ENCODE peak calls at places on chromosome 21, in nine cellular contexts. One of them, this sample, is unnamed.
A peak's percentile ranks its signal among the peaks of the same experiment; 100 is the strongest.

GRCh38 chr21:27426196-27426595 is 459.3 kb upstream of the ADAMTS5 start:
- DNase-seq in AG10803: no peak
- DNase-seq in NCI-H1930: no peak
- DNase-seq in neural crest cell: no peak
- DNase-seq in HFFc6: no peak
- DNase-seq in naive thymus-derived CD8-positive, alpha-beta T cell: no peak
- DNase-seq in HTR-8/SVneo: no peak
- DNase-seq in M059J: no peak
- DNase-seq in KBM-7: no peak
- DNase-seq in this sample: no peak

GRCh38 chr21:15276243-15276642 is 211.4 kb upstream of the NRIP1 start:
- DNase-seq in AG10803: no peak
- DNase-seq in NCI-H1930: no peak
- DNase-seq in neural crest cell: no peak
- DNase-seq in HFFc6: no peak
- DNase-seq in naive thymus-derived CD8-positive, alpha-beta T cell: no peak
- DNase-seq in HTR-8/SVneo: no peak
- DNase-seq in M059J: no peak
- DNase-seq in KBM-7: no peak
- DNase-seq in this sample: no peak

GRCh38 chr21:43603641-43604504 is 55.4 kb downstream of the HSF2BP start:
- DNase-seq in AG10803: peak; percentile 75
- DNase-seq in NCI-H1930: no peak
- DNase-seq in neural crest cell: no peak
- DNase-seq in HFFc6: no peak
- DNase-seq in naive thymus-derived CD8-positive, alpha-beta T cell: no peak
- DNase-seq in HTR-8/SVneo: no peak
- DNase-seq in M059J: peak; percentile 68
- DNase-seq in KBM-7: no peak
- DNase-seq in this sample: peak; percentile 57

GRCh38 chr21:28337319-28337718 is 655.4 kb downstream of the LTN1 start:
- DNase-seq in AG10803: peak; percentile 72
- DNase-seq in NCI-H1930: no peak
- DNase-seq in neural crest cell: no peak
- DNase-seq in HFFc6: peak; percentile 76
- DNase-seq in naive thymus-derived CD8-positive, alpha-beta T cell: no peak
- DNase-seq in HTR-8/SVneo: peak; percentile 29
- DNase-seq in M059J: peak; percentile 65
- DNase-seq in KBM-7: peak; percentile 8
- DNase-seq in this sample: peak; percentile 59

GRCh38 chr21:32918467-32919140 is 107.1 kb upstream of the OLIG2 start:
- DNase-seq in AG10803: no peak
- DNase-seq in NCI-H1930: no peak
- DNase-seq in neural crest cell: no peak
- DNase-seq in HFFc6: no peak
- DNase-seq in naive thymus-derived CD8-positive, alpha-beta T cell: no peak
- DNase-seq in HTR-8/SVneo: no peak
- DNase-seq in M059J: no peak
- DNase-seq in KBM-7: no peak
- DNase-seq in this sample: no peak

GRCh38 chr21:20086508-20086907 is 911.7 kb upstream of the NCAM2 start:
- DNase-seq in AG10803: no peak
- DNase-seq in NCI-H1930: no peak
- DNase-seq in neural crest cell: no peak
- DNase-seq in HFFc6: no peak
- DNase-seq in naive thymus-derived CD8-positive, alpha-beta T cell: no peak
- DNase-seq in HTR-8/SVneo: no peak
- DNase-seq in M059J: no peak
- DNase-seq in KBM-7: no peak
- DNase-seq in this sample: no peak

GRCh38 chr21:33985117-33986050 is 69.8 kb upstream of the ATP5PO start:
- DNase-seq in AG10803: no peak
- DNase-seq in NCI-H1930: no peak
- DNase-seq in neural crest cell: no peak
- DNase-seq in HFFc6: no peak
- DNase-seq in naive thymus-derived CD8-positive, alpha-beta T cell: no peak
- DNase-seq in HTR-8/SVneo: no peak
- DNase-seq in M059J: no peak
- DNase-seq in KBM-7: no peak
- DNase-seq in this sample: no peak

GRCh38 chr21:35095859-35096291 is 46.8 kb upstream of the RUNX1 start:
- DNase-seq in AG10803: peak; percentile 73
- DNase-seq in NCI-H1930: no peak
- DNase-seq in neural crest cell: no peak
- DNase-seq in HFFc6: no peak
- DNase-seq in naive thymus-derived CD8-positive, alpha-beta T cell: no peak
- DNase-seq in HTR-8/SVneo: no peak
- DNase-seq in M059J: no peak
- DNase-seq in KBM-7: no peak
- DNase-seq in this sample: peak; percentile 74

GRCh38 chr21:22791376-22791775 is 1793.2 kb downstream of the NCAM2 start:
- DNase-seq in AG10803: no peak
- DNase-seq in NCI-H1930: no peak
- DNase-seq in neural crest cell: no peak
- DNase-seq in HFFc6: no peak
- DNase-seq in naive thymus-derived CD8-positive, alpha-beta T cell: no peak
- DNase-seq in HTR-8/SVneo: no peak
- DNase-seq in M059J: no peak
- DNase-seq in KBM-7: no peak
- DNase-seq in this sample: no peak

GRCh38 chr21:25179116-25179515 is 428.2 kb downstream of the MRPL39 start:
- DNase-seq in AG10803: peak; percentile 83
- DNase-seq in NCI-H1930: no peak
- DNase-seq in neural crest cell: no peak
- DNase-seq in HFFc6: peak; percentile 45
- DNase-seq in naive thymus-derived CD8-positive, alpha-beta T cell: no peak
- DNase-seq in HTR-8/SVneo: no peak
- DNase-seq in M059J: peak; percentile 69
- DNase-seq in KBM-7: no peak
- DNase-seq in this sample: peak; percentile 1

GRCh38 chr21:27475363-27475955 is 508.6 kb upstream of the ADAMTS5 start:
- DNase-seq in AG10803: no peak
- DNase-seq in NCI-H1930: no peak
- DNase-seq in neural crest cell: no peak
- DNase-seq in HFFc6: no peak
- DNase-seq in naive thymus-derived CD8-positive, alpha-beta T cell: no peak
- DNase-seq in HTR-8/SVneo: no peak
- DNase-seq in M059J: no peak
- DNase-seq in KBM-7: no peak
- DNase-seq in this sample: no peak

GRCh38 chr21:17519965-17520364 is 7.1 kb downstream of the CXADR start:
- DNase-seq in AG10803: no peak
- DNase-seq in NCI-H1930: no peak
- DNase-seq in neural crest cell: no peak
- DNase-seq in HFFc6: no peak
- DNase-seq in naive thymus-derived CD8-positive, alpha-beta T cell: no peak
- DNase-seq in HTR-8/SVneo: no peak
- DNase-seq in M059J: no peak
- DNase-seq in KBM-7: no peak
- DNase-seq in this sample: no peak

GRCh38 chr21:40841524-40842196 is 5.3 kb downstream of the DSCAM start:
- DNase-seq in AG10803: peak; percentile 4
- DNase-seq in NCI-H1930: no peak
- DNase-seq in neural crest cell: peak; percentile 57
- DNase-seq in HFFc6: peak; percentile 24
- DNase-seq in naive thymus-derived CD8-positive, alpha-beta T cell: no peak
- DNase-seq in HTR-8/SVneo: no peak
- DNase-seq in M059J: peak; percentile 37
- DNase-seq in KBM-7: no peak
- DNase-seq in this sample: no peak

GRCh38 chr21:34635307-34635706 is 20.4 kb upstream of the RCAN1 start:
- DNase-seq in AG10803: no peak
- DNase-seq in NCI-H1930: no peak
- DNase-seq in neural crest cell: no peak
- DNase-seq in HFFc6: no peak
- DNase-seq in naive thymus-derived CD8-positive, alpha-beta T cell: no peak
- DNase-seq in HTR-8/SVneo: no peak
- DNase-seq in M059J: no peak
- DNase-seq in KBM-7: no peak
- DNase-seq in this sample: no peak

GRCh38 chr21:31502537-31503143 is 156.9 kb upstream of the SOD1 start:
- DNase-seq in AG10803: no peak
- DNase-seq in NCI-H1930: no peak
- DNase-seq in neural crest cell: no peak
- DNase-seq in HFFc6: no peak
- DNase-seq in naive thymus-derived CD8-positive, alpha-beta T cell: no peak
- DNase-seq in HTR-8/SVneo: no peak
- DNase-seq in M059J: no peak
- DNase-seq in KBM-7: no peak
- DNase-seq in this sample: no peak

GRCh38 chr21:46253610-46254124 is 25.1 kb upstream of the LSS start:
- DNase-seq in AG10803: no peak
- DNase-seq in NCI-H1930: no peak
- DNase-seq in neural crest cell: no peak
- DNase-seq in HFFc6: no peak
- DNase-seq in naive thymus-derived CD8-positive, alpha-beta T cell: no peak
- DNase-seq in HTR-8/SVneo: no peak
- DNase-seq in M059J: no peak
- DNase-seq in KBM-7: peak; percentile 93
- DNase-seq in this sample: peak; percentile 22

GRCh38 chr21:42844411-42845113 is 34.8 kb downstream of the WDR4 start:
- DNase-seq in AG10803: no peak
- DNase-seq in NCI-H1930: no peak
- DNase-seq in neural crest cell: no peak
- DNase-seq in HFFc6: no peak
- DNase-seq in naive thymus-derived CD8-positive, alpha-beta T cell: peak; percentile 28
- DNase-seq in HTR-8/SVneo: no peak
- DNase-seq in M059J: no peak
- DNase-seq in KBM-7: no peak
- DNase-seq in this sample: no peak

GRCh38 chr21:34536820-34537219 is 24.8 kb upstream of the KCNE1 start:
- DNase-seq in AG10803: peak; percentile 41
- DNase-seq in NCI-H1930: no peak
- DNase-seq in neural crest cell: no peak
- DNase-seq in HFFc6: peak; percentile 39
- DNase-seq in naive thymus-derived CD8-positive, alpha-beta T cell: no peak
- DNase-seq in HTR-8/SVneo: no peak
- DNase-seq in M059J: peak; percentile 92
- DNase-seq in KBM-7: no peak
- DNase-seq in this sample: peak; percentile 65

This sample was measured in iris pigment epithelial cell.